ENCODE peak calls at places on chromosomes 5 and 9, in five cellular contexts. H is A549, P is K562, Z is GM12878, D is HepG2. C is an unnamed sample.

GRCh38 chr5:166648736-166649135 is 1642.7 kb upstream of the WWC1 start:
- DNase-seq in H (no peak), P (no peak), Z (no peak), D (no peak), C (no peak)

GRCh38 chr9:120755827-120756434 is 37.3 kb downstream of the FBXW2 start:
- DNase-seq in H (peak), P (peak), Z (peak), D (peak), C (peak)

GRCh38 chr5:43606351-43606750 is 3.4 kb downstream of the NNT start:
- DNase-seq in H (no peak), P (no peak), Z (no peak), D (no peak), C (no peak)

GRCh38 chr9:36191290-36191645 is 547 bp downstream of the CLTA start:
- DNase-seq in H (no peak), P (peak), Z (no peak), D (no peak), C (no peak)

GRCh38 chr5:94969174-94969573 is 315.7 kb downstream of the MCTP1 start:
- DNase-seq in H (no peak), P (peak), Z (no peak), D (no peak), C (no peak)

GRCh38 chr5:15852949-15853348 is 326.6 kb downstream of the MARCHF11 start:
- DNase-seq in H (no peak), P (no peak), Z (no peak), D (no peak), C (no peak)

GRCh38 chr5:126031989-126032716 is 391.1 kb upstream of the GRAMD2B start:
- DNase-seq in H (no peak), P (no peak), Z (no peak), D (no peak), C (no peak)

GRCh38 chr5:60945760-60946253 is 802 bp downstream of the NDUFAF2 start:
- DNase-seq in H (peak), P (peak), Z (peak), D (peak), C (peak)

GRCh38 chr9:70085241-70085640 is 41.6 kb downstream of the MAMDC2 start:
- DNase-seq in H (no peak), P (no peak), Z (no peak), D (no peak), C (no peak)

GRCh38 chr9:82331091-82331490 is 342.5 kb downstream of the SPATA31D1 start:
- DNase-seq in H (no peak), P (no peak), Z (no peak), D (no peak), C (no peak)

GRCh38 chr5:30808996-30809395 is 384.5 kb upstream of the CDH6 start:
- DNase-seq in H (no peak), P (no peak), Z (no peak), D (no peak), C (no peak)

GRCh38 chr5:169980418-169981053 is at the start of gene INSYN2B:
- DNase-seq in H (peak), P (peak), Z (no peak), D (peak), C (peak)

GRCh38 chr9:27527702-27528277 is 1.8 kb downstream of the MOB3B start:
- DNase-seq in H (no peak), P (peak), Z (no peak), D (no peak), C (no peak)

GRCh38 chr5:153827407-153827806 is 211.3 kb downstream of the FAM114A2 start:
- DNase-seq in H (no peak), P (no peak), Z (no peak), D (no peak), C (no peak)

GRCh38 chr9:98767915-98768314 is 28.4 kb downstream of the ANKS6 start:
- DNase-seq in H (no peak), P (no peak), Z (no peak), D (no peak), C (no peak)

GRCh38 chr9:98767196-98767595 is 29.2 kb downstream of the ANKS6 start:
- DNase-seq in H (no peak), P (no peak), Z (no peak), D (no peak), C (no peak)

GRCh38 chr9:98764351-98764750 is 32.0 kb downstream of the ANKS6 start:
- DNase-seq in H (no peak), P (no peak), Z (no peak), D (no peak), C (no peak)

GRCh38 chr9:98766548-98766947 is 29.8 kb downstream of the ANKS6 start:
- DNase-seq in H (no peak), P (no peak), Z (no peak), D (no peak), C (no peak)

GRCh38 chr9:98765276-98765675 is 31.1 kb downstream of the ANKS6 start:
- DNase-seq in H (no peak), P (no peak), Z (no peak), D (no peak), C (no peak)
- TF ChIP-seq REST in H (no peak), P (no peak), Z (no peak), D (no peak), C (no peak)

DNA sequence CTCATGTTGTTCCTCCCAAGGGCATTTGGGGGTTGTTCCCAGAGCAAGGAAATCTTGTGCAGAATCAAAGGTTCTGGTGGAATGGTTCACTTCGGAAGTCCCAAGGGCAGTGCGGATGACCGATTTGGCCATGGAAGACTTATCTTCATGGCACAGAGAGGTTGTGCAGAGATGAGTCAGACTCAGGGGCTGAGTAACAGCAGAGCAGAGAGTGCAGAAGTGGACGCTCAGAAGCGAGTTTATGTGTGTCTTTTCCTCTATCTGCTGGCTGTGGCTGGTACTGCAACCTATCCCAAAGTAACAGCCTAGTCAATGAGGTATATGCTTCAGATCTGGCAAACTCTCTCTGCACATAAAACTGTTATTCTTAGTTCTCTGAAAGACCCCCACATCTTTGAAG is 118.1 kb downstream of the DPYSL3 start:
- DNase-seq in H (peak), P (peak), Z (no peak), D (peak), C (peak)
- TF ChIP-seq CTCF in H (peak), P (no peak), Z (peak), D (peak), C (peak)

DNA sequence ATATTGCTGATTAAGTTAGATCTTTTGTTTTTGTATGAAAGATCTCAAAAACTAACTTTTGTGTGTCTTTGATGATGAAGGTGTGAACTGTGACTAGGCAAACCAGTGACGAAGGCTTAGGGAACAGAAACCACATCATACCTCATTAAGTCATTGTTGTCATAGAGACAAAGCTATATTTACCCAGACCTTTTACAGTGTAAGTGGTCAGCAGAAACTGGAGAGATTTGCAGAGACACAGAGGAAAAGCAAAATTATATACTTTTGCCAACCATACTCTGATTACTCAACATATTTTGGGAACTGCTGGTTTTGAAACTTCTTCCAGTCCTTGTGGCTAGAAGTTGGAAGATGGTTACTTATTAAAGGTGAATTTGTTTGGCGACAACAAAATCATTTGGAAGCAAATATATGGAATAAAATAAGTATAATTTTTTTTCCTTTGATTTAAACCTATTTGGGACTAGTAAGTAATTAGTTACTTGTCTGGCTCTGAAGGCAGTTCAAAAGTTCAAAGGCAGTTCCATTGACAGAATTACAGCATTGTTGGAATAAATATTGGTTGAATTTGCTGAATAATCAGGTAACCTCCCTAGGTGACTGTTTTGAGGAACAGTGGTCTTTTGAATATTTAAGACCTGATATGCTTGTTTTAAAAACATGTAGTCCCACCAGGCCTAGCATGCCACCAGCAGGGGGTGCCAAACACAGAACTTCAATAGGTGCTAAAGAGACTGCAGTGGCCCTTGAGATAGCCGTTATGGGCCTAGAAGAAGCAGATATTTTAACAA is 103.8 kb downstream of the RPS23 start:
- DNase-seq in H (peak), P (peak), Z (peak), D (peak), C (peak)
- TF ChIP-seq CHD2 in H (no peak), P (no peak), Z (peak), D (no peak), C (no peak)

DNA sequence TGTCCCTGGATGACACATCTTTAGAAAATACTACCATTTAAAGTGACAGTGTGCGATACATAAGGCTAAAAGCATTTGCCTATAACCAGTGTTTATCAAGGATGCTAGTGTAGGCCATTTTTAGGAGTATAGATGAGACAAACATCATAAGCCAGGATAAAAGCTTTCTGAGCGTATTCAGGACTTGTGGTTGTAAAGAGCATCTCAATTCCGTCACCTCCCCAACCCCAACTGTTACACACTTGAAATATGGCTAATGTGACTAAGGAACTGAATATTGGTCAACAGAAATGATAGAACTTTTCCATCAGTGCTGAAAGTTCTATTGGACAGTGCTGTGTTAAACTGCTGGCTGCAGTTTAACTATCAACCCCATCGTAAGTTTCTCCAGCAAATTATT is 4.5 kb downstream of the SNX18 start:
- DNase-seq in H (no peak), P (no peak), Z (no peak), D (no peak), C (no peak)
- TF ChIP-seq REST in H (no peak), P (no peak), Z (no peak), D (no peak), C (no peak)

GRCh38 chr9:33289936-33290246 is 425 bp upstream of the NFX1 start:
- DNase-seq in H (no peak), P (no peak), Z (no peak), D (no peak), C (no peak)

GRCh38 chr9:33289501-33289900 is 815 bp upstream of the NFX1 start:
- DNase-seq in H (no peak), P (no peak), Z (no peak), D (no peak), C (peak)

GRCh38 chr9:33288828-33289483 is 1.4 kb upstream of the NFX1 start:
- DNase-seq in H (no peak), P (no peak), Z (no peak), D (no peak), C (no peak)

GRCh38 chr9:33290247-33290993 is at the start of gene NFX1:
- DNase-seq in H (peak), P (peak), Z (peak), D (peak), C (peak)

DNA sequence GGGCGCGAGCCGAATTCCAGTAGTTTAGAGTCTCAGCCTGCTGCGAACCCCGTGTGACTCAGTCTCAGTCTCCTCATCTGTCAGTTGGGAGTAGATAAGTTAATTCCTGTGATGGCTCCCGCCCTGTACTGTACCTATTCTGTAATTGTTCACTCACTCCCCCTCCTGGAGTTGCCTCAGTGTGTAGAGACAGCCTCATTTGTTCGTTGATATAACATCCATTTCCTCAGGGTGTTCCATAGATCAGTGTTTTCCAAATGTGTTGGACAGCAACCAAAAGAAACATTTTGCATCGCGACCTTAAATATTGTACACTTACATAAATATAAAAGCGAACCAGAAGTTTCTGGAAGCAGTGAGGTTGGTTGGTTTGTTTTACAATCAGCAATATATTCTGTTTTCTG is 680 bp downstream of the NFX1 start:
- DNase-seq in H (peak), P (peak), Z (no peak), D (peak), C (no peak)
- TF ChIP-seq CTCF in H (no peak), P (no peak), Z (no peak), D (no peak), C (no peak)

GRCh38 chr9:71692337-71692736 is 76.0 kb downstream of the CEMIP2 start:
- DNase-seq in H (no peak), P (no peak), Z (no peak), D (no peak), C (no peak)
- TF ChIP-seq CHD2 in H (no peak), P (no peak), Z (no peak), D (no peak), C (no peak)

GRCh38 chr9:112059145-112059979 is 115.7 kb downstream of the SUSD1 start:
- DNase-seq in H (peak), P (peak), Z (no peak), D (peak), C (no peak)
- TF ChIP-seq REST in H (no peak), P (no peak), Z (no peak), D (no peak), C (no peak)

GRCh38 chr9:132236662-132237311 is 74.9 kb downstream of the NTNG2 start:
- DNase-seq in H (no peak), P (no peak), Z (no peak), D (no peak), C (no peak)
- TF ChIP-seq CTCF in H (no peak), P (no peak), Z (no peak), D (no peak), C (no peak)

C was measured in SK-N-SH.